ENCODE peak calls at places on chromosomes 5 and 9, in six cellular contexts. M, I, V, O, X and B are unnamed samples.

GRCh38 chr9:4012446-4012845 is 287.4 kb downstream of the GLIS3 start:
- DNase-seq in M (no peak), I (no peak), V (no peak), O (no peak), X (no peak), B (no peak)

GRCh38 chr9:106450549-106450948 is 412.4 kb upstream of the ZNF462 start:
- DNase-seq in M (no peak), I (peak; percentile 14), V (no peak), O (no peak), X (no peak), B (no peak)

GRCh38 chr9:95463145-95464060 is 53.4 kb downstream of the PTCH1 start:
- DNase-seq in M (no peak), I (no peak), V (no peak), O (no peak), X (no peak), B (no peak)

GRCh38 chr5:172775326-172776234 is 4.6 kb upstream of the DUSP1 start:
- DNase-seq in M (no peak), I (no peak), V (no peak), O (no peak), X (peak; percentile 72), B (peak; percentile 75)

GRCh38 chr9:111627260-111627963 is 3.7 kb upstream of the DNAJC25 start:
- DNase-seq in M (no peak), I (peak; percentile 78), V (peak; percentile 48), O (no peak), X (no peak), B (peak; percentile 41)

GRCh38 chr5:178194026-178194425 is 6.9 kb upstream of the GMCL2 start:
- DNase-seq in M (no peak), I (no peak), V (no peak), O (no peak), X (no peak), B (no peak)

GRCh38 chr5:154962494-154962893 is 21.6 kb downstream of the MRPL22 start:
- DNase-seq in M (no peak), I (no peak), V (no peak), O (no peak), X (peak; percentile 82), B (no peak)

GRCh38 chr9:96856363-96857286 is 2.3 kb upstream of the ZNF782 start:
- DNase-seq in M (peak; percentile 71), I (peak; percentile 53), V (peak; percentile 62), O (no peak), X (peak; percentile 85), B (peak; percentile 81)

GRCh38 chr5:142087920-142088679 is 20.5 kb upstream of the NDFIP1 start:
- DNase-seq in M (no peak), I (no peak), V (no peak), O (no peak), X (no peak), B (no peak)

GRCh38 chr9:128633601-128634000 is 23.0 kb downstream of the DYNC2I2 start:
- DNase-seq in M (no peak), I (no peak), V (no peak), O (no peak), X (no peak), B (no peak)

GRCh38 chr9:133956520-133957076 is 35.5 kb downstream of the VAV2 start:
- DNase-seq in M (no peak), I (no peak), V (no peak), O (no peak), X (no peak), B (no peak)